ENCODE peak calls at places on chromosomes 6 and 20, in six cellular contexts. E, C, M, Z, H and R are unnamed samples.

GRCh38 chr6:144497650-144498049 is 212.5 kb downstream of the UTRN start:
- DNase-seq in E (no peak), C (no peak), M (no peak), Z (no peak), H (no peak), R (no peak)

GRCh38 chr20:56924976-56925695 is 296.0 kb downstream of the TFAP2C start:
- DNase-seq in E (no peak), C (no peak), M (no peak), Z (no peak), H (no peak), R (no peak)

GRCh38 chr6:14001329-14002012 is 76.7 kb downstream of the RNF182 start:
- DNase-seq in E (peak), C (no peak), M (peak), Z (peak), H (peak), R (no peak)

GRCh38 chr6:27066802-27067201 is 180.7 kb upstream of the PRSS16 start:
- DNase-seq in E (no peak), C (no peak), M (no peak), Z (no peak), H (no peak), R (no peak)

GRCh38 chr6:32668226-32668747 is 1.8 kb upstream of the HLA-DQB1 start:
- DNase-seq in E (no peak), C (peak), M (peak), Z (no peak), H (peak), R (peak)

GRCh38 chr6:31831350-31832215 is 4.0 kb downstream of the HSPA1B start:
- DNase-seq in E (no peak), C (no peak), M (no peak), Z (no peak), H (no peak), R (no peak)

GRCh38 chr20:24949756-24950127 is 673 bp downstream of the CST7 start:
- DNase-seq in E (no peak), C (peak), M (no peak), Z (no peak), H (no peak), R (no peak)

GRCh38 chr6:36120539-36120938 is 9.8 kb upstream of the MAPK13 start:
- DNase-seq in E (no peak), C (no peak), M (no peak), Z (no peak), H (no peak), R (no peak)

GRCh38 chr6:53651149-53651763 is 14.3 kb downstream of the KLHL31 start:
- DNase-seq in E (peak), C (peak), M (peak), Z (peak), H (peak), R (peak)